ENCODE peak calls at places on chromosomes 6 and 20, in six cellular contexts. V, H, J, S, D and Z are unnamed samples.

GRCh38 chr6:10373642-10374359 is 41.1 kb downstream of the TFAP2A start:
- DNase-seq in V (no peak), H (no peak), J (no peak), S (no peak), D (no peak), Z (no peak)

GRCh38 chr6:39300739-39301138 is 13.5 kb downstream of the KCNK17 start:
- DNase-seq in V (no peak), H (no peak), J (no peak), S (no peak), D (no peak), Z (no peak)

GRCh38 chr20:25136643-25137559 is 55.0 kb upstream of the VSX1 start:
- DNase-seq in V (no peak), H (no peak), J (peak; percentile 73), S (no peak), D (no peak), Z (no peak)

GRCh38 chr6:52503344-52503747 is 73.5 kb downstream of the TRAM2 start:
- DNase-seq in V (no peak), H (no peak), J (peak; percentile 48), S (no peak), D (no peak), Z (no peak)

GRCh38 chr20:31707994-31708744 is 14.5 kb downstream of the BCL2L1 start:
- DNase-seq in V (no peak), H (peak; percentile 67), J (no peak), S (no peak), D (no peak), Z (no peak)

GRCh38 chr20:57211949-57212889 is 54.2 kb downstream of the BMP7 start:
- DNase-seq in V (no peak), H (no peak), J (peak; percentile 63), S (no peak), D (peak; percentile 38), Z (peak; percentile 34)

GRCh38 chr20:51116765-51117686 is 94.1 kb upstream of the KCNG1 start:
- DNase-seq in V (no peak), H (no peak), J (no peak), S (no peak), D (no peak), Z (no peak)

GRCh38 chr6:56708810-56709597 is 66.3 kb upstream of the DST start:
- DNase-seq in V (no peak), H (no peak), J (no peak), S (no peak), D (no peak), Z (peak; percentile 19)

GRCh38 chr6:24879351-24879750 is 56.4 kb downstream of the RIPOR2 start:
- DNase-seq in V (no peak), H (no peak), J (no peak), S (no peak), D (no peak), Z (no peak)

GRCh38 chr6:55450007-55450406 is 122.7 kb downstream of the GFRAL start:
- DNase-seq in V (no peak), H (no peak), J (no peak), S (no peak), D (no peak), Z (no peak)

GRCh38 chr6:122530440-122531046 is 58.9 kb upstream of the SERINC1 start:
- DNase-seq in V (peak; percentile 17), H (no peak), J (peak; percentile 29), S (peak; percentile 39), D (no peak), Z (peak; percentile 74)

GRCh38 chr20:57895161-57895855 is 185.5 kb upstream of the PMEPA1 start:
- DNase-seq in V (no peak), H (no peak), J (no peak), S (no peak), D (no peak), Z (no peak)

GRCh38 chr6:80280258-80281010 is 174.0 kb downstream of the BCKDHB start:
- DNase-seq in V (no peak), H (no peak), J (no peak), S (no peak), D (no peak), Z (no peak)

GRCh38 chr6:68638225-68638900 is 3.3 kb downstream of the ADGRB3 start:
- DNase-seq in V (peak; percentile 2), H (no peak), J (no peak), S (no peak), D (no peak), Z (no peak)

GRCh38 chr20:50133041-50133440 is 20.1 kb upstream of the UBE2V1 start:
- DNase-seq in V (no peak), H (no peak), J (no peak), S (no peak), D (no peak), Z (no peak)

GRCh38 chr20:8932192-8933150 is 136.4 kb upstream of the PLCB4 start:
- DNase-seq in V (no peak), H (no peak), J (peak; percentile 62), S (no peak), D (no peak), Z (no peak)

GRCh38 chr6:139240161-139241010 is 51.4 kb downstream of the TXLNB start:
- DNase-seq in V (no peak), H (no peak), J (no peak), S (no peak), D (no peak), Z (no peak)

GRCh38 chr20:32636278-32636677 is 37.5 kb downstream of the C20orf203 start:
- DNase-seq in V (no peak), H (no peak), J (no peak), S (no peak), D (no peak), Z (no peak)

GRCh38 chr6:44514085-44514484 is 126.6 kb downstream of the CDC5L start:
- DNase-seq in V (no peak), H (peak; percentile 5), J (no peak), S (no peak), D (no peak), Z (no peak)

GRCh38 chr20:23691675-23692074 is 2.8 kb upstream of the CST4 start:
- DNase-seq in V (no peak), H (no peak), J (no peak), S (no peak), D (no peak), Z (no peak)

GRCh38 chr6:152351742-152352141 is 285.4 kb downstream of the SYNE1 start:
- DNase-seq in V (no peak), H (no peak), J (no peak), S (no peak), D (no peak), Z (no peak)

GRCh38 chr6:21457647-21458046 is 135.9 kb upstream of the SOX4 start:
- DNase-seq in V (no peak), H (no peak), J (no peak), S (no peak), D (no peak), Z (no peak)

GRCh38 chr6:37182736-37183590 is 13.0 kb downstream of the PIM1 start:
- DNase-seq in V (peak; percentile 73), H (no peak), J (no peak), S (peak; percentile 57), D (no peak), Z (no peak)

GRCh38 chr6:43972915-43973304 is 154.3 kb downstream of the MRPL14 start:
- DNase-seq in V (no peak), H (peak; percentile 85), J (peak; percentile 27), S (no peak), D (peak; percentile 21), Z (no peak)

GRCh38 chr6:121791396-121792315 is 356.2 kb downstream of the GJA1 start:
- DNase-seq in V (no peak), H (no peak), J (no peak), S (no peak), D (no peak), Z (no peak)

GRCh38 chr6:119347466-119348307 is 1.9 kb downstream of the MAN1A1 start:
- DNase-seq in V (peak; percentile 31), H (peak; percentile 74), J (no peak), S (peak; percentile 17), D (peak; percentile 32), Z (peak; percentile 37)

GRCh38 chr6:34143884-34144580 is 1.9 kb downstream of the GRM4 start:
- DNase-seq in V (peak; percentile 68), H (peak; percentile 62), J (no peak), S (peak; percentile 50), D (no peak), Z (peak; percentile 78)

GRCh38 chr6:159214281-159214680 is 45.1 kb downstream of the FNDC1 start:
- DNase-seq in V (no peak), H (no peak), J (no peak), S (no peak), D (no peak), Z (no peak)

GRCh38 chr6:139249387-139249786 is 42.4 kb downstream of the TXLNB start:
- DNase-seq in V (peak; percentile 18), H (no peak), J (no peak), S (no peak), D (no peak), Z (no peak)

GRCh38 chr6:43708857-43709653 is 21.5 kb upstream of the MRPS18A start:
- DNase-seq in V (no peak), H (no peak), J (no peak), S (no peak), D (no peak), Z (no peak)

GRCh38 chr20:34262488-34263288 is 21.5 kb downstream of the ASIP start:
- DNase-seq in V (no peak), H (peak; percentile 55), J (no peak), S (no peak), D (no peak), Z (no peak)

GRCh38 chr6:155190667-155191066 is 73.1 kb upstream of the CLDN20 start:
- DNase-seq in V (no peak), H (no peak), J (no peak), S (no peak), D (no peak), Z (no peak)

GRCh38 chr6:158818580-158819212 is 472 bp downstream of the EZR start:
- DNase-seq in V (peak; percentile 81), H (peak; percentile 90), J (peak; percentile 38), S (peak; percentile 55), D (no peak), Z (peak; percentile 75)

GRCh38 chr6:30515967-30516753 is 26.9 kb downstream of the HLA-E start:
- DNase-seq in V (peak; percentile 90), H (peak; percentile 94), J (peak; percentile 43), S (peak; percentile 88), D (peak; percentile 73), Z (peak; percentile 82)

GRCh38 chr6:45026003-45026516 is 302.1 kb upstream of the RUNX2 start:
- DNase-seq in V (no peak), H (no peak), J (no peak), S (no peak), D (no peak), Z (no peak)

GRCh38 chr6:7591770-7592169 is 1.8 kb downstream of the SNRNP48 start:
- DNase-seq in V (no peak), H (no peak), J (no peak), S (no peak), D (no peak), Z (no peak)

GRCh38 chr20:31260326-31260932 is 3.0 kb downstream of the DEFB115 start:
- DNase-seq in V (no peak), H (no peak), J (no peak), S (no peak), D (no peak), Z (peak; percentile 44)

GRCh38 chr20:57564951-57565642 is 4.2 kb downstream of the PCK1 start:
- DNase-seq in V (no peak), H (no peak), J (no peak), S (no peak), D (no peak), Z (no peak)